ENCODE peak calls at places on chromosomes 7 and 10, in four cellular contexts. Q is H9, B is IMR-90, Y is H1. U is an unnamed sample.

GRCh38 chr10:86371116-86371515 is 4.5 kb upstream of the GRID1 start:
- DNase-seq in Q (peak; percentile 5), Y (no peak), B (no peak), U (no peak)

GRCh38 chr10:1323951-1324350 is 267.8 kb downstream of the WDR37 start:
- DNase-seq in Q (no peak), Y (no peak), B (no peak), U (no peak)

GRCh38 chr10:131019696-131020095 is 291.8 kb downstream of the TCERG1L start:
- DNase-seq in Y (no peak), B (no peak), Q (peak; percentile 17), U (no peak)

GRCh38 chr7:142482899-142483658 is 225.2 kb upstream of the PRSS58 start:
- DNase-seq in Y (peak; percentile 69), B (peak; percentile 66), Q (peak; percentile 61), U (peak; percentile 69)

GRCh38 chr10:132898391-132899053 is 43.8 kb downstream of the CFAP46 start:
- DNase-seq in B (no peak), Y (no peak), Q (no peak), U (no peak)

GRCh38 chr10:97849491-97850402 is at the start of gene GOLGA7B:
- DNase-seq in Y (peak; percentile 86), B (peak; percentile 7), Q (peak; percentile 77), U (peak; percentile 24)

GRCh38 chr7:7946486-7946885 is 22.1 kb upstream of the GLCCI1 start:
- DNase-seq in Y (no peak), B (no peak), Q (no peak), U (no peak)

GRCh38 chr10:100780324-100780723 is 34.9 kb downstream of the PAX2 start:
- DNase-seq in Y (no peak), B (no peak), Q (no peak), U (no peak)

GRCh38 chr10:80253266-80253962 is 36.0 kb downstream of the MAT1A start:
- DNase-seq in Q (no peak), Y (no peak), B (no peak), U (no peak)

GRCh38 chr10:126013489-126014281 is 117.3 kb downstream of the FANK1 start:
- DNase-seq in Q (peak; percentile 57), B (peak; percentile 96), Y (peak; percentile 55), U (peak; percentile 96)

GRCh38 chr7:108643136-108643535 is 73.5 kb downstream of the DNAJB9 start:
- DNase-seq in Q (no peak), B (no peak), Y (no peak), U (no peak)

GRCh38 chr10:133264455-133264854 is 12.2 kb downstream of the ADAM8 start:
- DNase-seq in B (no peak), Y (no peak), Q (no peak), U (no peak)

GRCh38 chr7:1011297-1012003 is 28.5 kb downstream of the CYP2W1 start:
- DNase-seq in Q (no peak), Y (no peak), B (no peak), U (no peak)

GRCh38 chr10:30151581-30152389 is 92.4 kb upstream of the JCAD start:
- DNase-seq in B (peak; percentile 88), Y (peak; percentile 48), Q (peak; percentile 49), U (peak; percentile 93)

GRCh38 chr7:80859272-80859970 is 59.4 kb downstream of the SEMA3C start:
- DNase-seq in Y (no peak), Q (no peak), B (peak; percentile 48), U (peak; percentile 24)

GRCh38 chr10:95635319-95635733 is 21.2 kb downstream of the ALDH18A1 start:
- DNase-seq in Q (no peak), B (no peak), Y (no peak), U (no peak)

GRCh38 chr10:126063353-126063791 is 167.0 kb downstream of the FANK1 start:
- DNase-seq in B (peak; percentile 81), Q (no peak), Y (no peak), U (peak; percentile 71)

GRCh38 chr7:129433823-129434171 is 435 bp upstream of the STRIP2 start:
- DNase-seq in Q (no peak), Y (no peak), B (no peak), U (no peak)

GRCh38 chr7:75957021-75957736 is 37.2 kb downstream of the TMEM120A start:
- DNase-seq in Y (peak; percentile 68), Q (peak; percentile 75), B (no peak), U (no peak)

GRCh38 chr10:23868121-23868520 is 340.8 kb upstream of the KIAA1217 start:
- DNase-seq in B (no peak), Q (no peak), Y (no peak), U (no peak)

GRCh38 chr7:15684834-15685233 is 1.6 kb downstream of the MEOX2 start:
- DNase-seq in Q (no peak), Y (no peak), B (no peak), U (no peak)

GRCh38 chr10:36840793-36841192 is 284.6 kb upstream of the ANKRD30A start:
- DNase-seq in Y (no peak), B (no peak), Q (no peak), U (no peak)

GRCh38 chr10:99360935-99361334 is 31.8 kb downstream of the CNNM1 start:
- DNase-seq in Y (no peak), Q (no peak), B (no peak), U (no peak)

GRCh38 chr10:16904619-16905018 is 87.4 kb upstream of the RSU1 start:
- DNase-seq in Q (no peak), Y (no peak), B (peak; percentile 64), U (peak; percentile 61)

GRCh38 chr10:122078965-122079401 is 90.0 kb downstream of the TACC2 start:
- DNase-seq in Q (no peak), Y (no peak), B (no peak), U (peak; percentile 11)

GRCh38 chr10:27240891-27241639 is 468 bp upstream of the ACBD5 start:
- DNase-seq in Y (peak; percentile 70), B (no peak), Q (peak; percentile 55), U (peak; percentile 44)

GRCh38 chr10:63773962-63774361 is 252.8 kb downstream of the REEP3 start:
- DNase-seq in Q (no peak), B (no peak), Y (no peak), U (no peak)

GRCh38 chr7:373818-374705 is 84.1 kb downstream of the FOXL3 start:
- DNase-seq in Q (no peak), Y (peak; percentile 47), B (no peak), U (no peak)

DNA sequence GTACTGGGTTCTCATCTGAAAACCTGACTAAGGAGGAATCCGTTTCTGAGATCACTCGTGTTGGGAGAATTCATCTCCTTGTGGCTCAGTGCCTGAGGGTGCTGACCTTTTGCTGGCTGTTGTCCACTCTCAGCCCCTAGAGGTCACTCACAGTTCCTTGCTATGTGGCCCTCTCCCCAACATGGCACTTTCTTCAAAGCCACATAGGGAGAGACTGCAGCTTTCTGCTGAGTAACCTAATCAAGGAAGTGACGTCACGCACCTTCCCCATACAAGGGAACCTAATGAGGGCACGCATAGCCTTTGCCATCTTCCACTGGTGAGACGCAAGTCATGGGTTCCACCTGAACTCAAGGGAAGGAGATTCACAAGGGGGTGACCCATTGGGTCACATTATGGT is 23.2 kb downstream of the STEAP1B start:
- DNase-seq in Y (no peak), B (no peak), Q (no peak), U (no peak)
- H2BK120ac ChIP-seq in Y (no peak overlapping the region), B (no peak overlapping the region), Q (no peak overlapping the region), U (no peak overlapping the region)

GRCh38 chr7:64637521-64638445 is 28.1 kb upstream of the ZNF107 start:
- DNase-seq in Q (no peak), B (no peak), Y (no peak), U (no peak)
- H3K9me3 ChIP-seq in Q (peaks cover 100% of the 10 kb centered on the region), B (peaks cover 5% of the 10 kb centered on the region), Y (peaks cover 97% of the 10 kb centered on the region), U (peaks cover 7% of the 10 kb centered on the region)

GRCh38 chr10:58608356-58608755 is 95.7 kb downstream of the BICC1 start:
- DNase-seq in B (peak; percentile 55), Y (no peak), Q (no peak), U (no peak)
- H3K4me2 ChIP-seq in B (peak overlapping the region; percentile 8), Y (no peak overlapping the region), Q (no peak overlapping the region), U (no peak overlapping the region)

DNA sequence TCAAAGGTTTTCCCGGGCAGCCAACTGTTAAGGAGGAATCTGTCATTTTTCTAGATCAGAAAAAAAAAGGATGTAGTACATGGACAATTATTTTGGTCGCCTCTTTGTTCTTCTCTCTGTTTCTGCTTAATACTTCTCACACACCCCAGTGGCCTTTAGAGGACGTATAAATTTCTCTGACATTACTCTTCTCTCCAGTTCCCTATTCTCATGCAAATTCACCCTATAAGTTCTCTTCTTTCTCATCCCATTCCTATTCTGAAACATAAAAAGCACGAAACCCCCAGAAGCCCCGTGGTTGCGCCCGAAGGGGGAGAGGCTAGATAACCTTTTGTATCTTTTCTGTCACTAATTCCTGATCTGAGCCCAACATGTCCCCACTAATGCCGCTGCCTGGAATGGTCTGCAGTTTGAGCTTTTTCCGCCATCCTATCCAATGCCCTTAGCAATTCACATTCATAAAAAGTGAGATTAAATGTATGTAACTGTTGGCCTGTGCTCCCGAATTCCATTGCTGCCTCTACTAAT is 136.9 kb downstream of the SKIDA1 start:
- DNase-seq in B (no peak), Q (no peak), Y (no peak), U (no peak)
- H2BK120ac ChIP-seq in B (no peak overlapping the region), Q (no peak overlapping the region), Y (peak overlapping the region; percentile 76), U (no peak overlapping the region)

DNA sequence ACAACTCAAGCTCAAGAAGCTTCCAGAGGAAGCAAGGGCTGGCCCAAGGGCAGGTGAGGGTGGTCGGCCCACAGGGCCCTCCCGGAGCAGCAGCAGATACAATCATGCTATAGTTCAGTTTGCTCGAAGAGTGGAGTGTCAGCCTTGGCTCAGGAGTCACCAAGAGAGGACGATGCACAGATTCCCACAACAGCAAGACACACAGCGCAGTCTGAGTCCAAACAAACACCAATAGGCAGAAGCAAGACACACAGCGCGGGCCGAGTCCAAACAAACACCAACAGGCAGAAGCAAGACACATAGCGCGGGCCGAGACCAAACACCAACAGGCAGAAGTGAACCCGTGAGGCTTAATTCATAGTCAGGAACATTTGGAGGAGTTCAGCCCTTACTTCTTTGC is 138.4 kb downstream of the PTPRN2 start:
- DNase-seq in Q (no peak), B (no peak), Y (no peak), U (no peak)
- H3K9me3 ChIP-seq in Q (no peaks in the 10 kb centered on the region), B (peaks cover 60% of the 10 kb centered on the region), Y (no peaks in the 10 kb centered on the region), U (no peaks in the 10 kb centered on the region)

DNA sequence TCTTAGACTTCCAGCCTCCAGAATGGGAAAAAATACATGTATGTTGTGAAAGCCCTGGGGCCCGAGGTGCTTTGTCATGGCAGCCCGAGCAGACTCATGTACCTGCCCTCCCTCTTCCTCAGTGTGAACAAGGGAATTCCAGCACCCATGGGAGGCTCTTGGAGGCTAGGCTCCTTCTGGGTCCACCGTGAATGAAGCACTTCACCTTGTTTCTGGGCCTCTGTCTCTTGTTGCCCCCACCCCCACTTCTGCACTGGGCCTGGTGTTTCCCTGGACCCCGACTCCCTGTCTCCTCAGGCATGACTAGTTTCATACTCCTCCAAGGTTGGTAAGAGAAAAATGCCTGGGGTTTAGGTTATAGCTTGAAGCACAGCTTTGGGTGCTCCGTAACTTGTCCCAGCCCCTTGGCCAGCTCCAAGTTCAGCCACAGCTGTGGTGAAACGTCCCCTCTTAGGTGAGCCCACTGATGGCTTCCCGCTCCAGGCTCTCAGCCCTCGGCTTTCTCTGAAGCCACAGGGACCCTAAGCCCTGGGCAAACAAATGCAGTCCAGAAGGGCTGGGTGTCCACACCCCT is 30.2 kb upstream of the ARHGAP22 start:
- DNase-seq in B (no peak), Y (no peak), Q (no peak), U (no peak)
- H3K4me2 ChIP-seq in B (no peak overlapping the region), Y (no peak overlapping the region), Q (no peak overlapping the region), U (no peak overlapping the region)

GRCh38 chr10:78763651-78764395 is 304.9 kb upstream of the ZMIZ1 start:
- DNase-seq in B (no peak), Q (no peak), Y (no peak), U (no peak)
- H2BK120ac ChIP-seq in B (no peak overlapping the region), Q (no peak overlapping the region), Y (no peak overlapping the region), U (no peak overlapping the region)

U was measured in mesenchymal stem cell.